ENCODE peak calls at places on chromosomes 1 and 21, in nine cellular contexts. I, B, O, D, S, V, G, J and N are unnamed samples.
A peak's percentile ranks its signal among the peaks of the same experiment; 100 is the strongest.

GRCh38 chr1:151710187-151710586 is 6.4 kb downstream of the CELF3 start:
- DNase-seq in D (no peak), J (no peak), V (no peak), S (peak; percentile 37), B (peak; percentile 48), I (peak; percentile 65), O (peak; percentile 94), G (no peak), N (no peak)

GRCh38 chr1:204924013-204924759 is 53.5 kb downstream of the NFASC start:
- DNase-seq in G (no peak), V (no peak), J (no peak), D (no peak), S (no peak), O (no peak), B (peak; percentile 32), I (no peak), N (no peak)

GRCh38 chr1:11498956-11499824 is 20.2 kb downstream of the DISP3 start:
- DNase-seq in I (no peak), D (no peak), G (no peak), B (no peak), J (no peak), S (no peak), O (no peak), V (no peak), N (no peak)

GRCh38 chr1:22804333-22804906 is 93.8 kb downstream of the EPHB2 start:
- DNase-seq in S (no peak), B (peak; percentile 56), J (no peak), D (no peak), G (no peak), I (no peak), V (no peak), O (no peak), N (no peak)

GRCh38 chr1:45001011-45001481 is 10.1 kb downstream of the HECTD3 start:
- DNase-seq in D (no peak), O (no peak), I (peak; percentile 52), V (no peak), J (no peak), G (peak; percentile 58), B (no peak), S (no peak), N (no peak)

GRCh38 chr1:202643397-202644218 is 66.6 kb downstream of the SYT2 start:
- DNase-seq in B (no peak), G (no peak), I (no peak), S (no peak), D (no peak), O (peak; percentile 70), V (peak; percentile 17), J (peak; percentile 47), N (no peak)

GRCh38 chr1:75712306-75712705 is 12.2 kb upstream of the ACADM start:
- DNase-seq in O (no peak), I (no peak), V (no peak), G (no peak), J (no peak), D (no peak), S (no peak), B (no peak), N (no peak)

GRCh38 chr21:37101384-37101783 is 28.3 kb downstream of the TTC3 start:
- DNase-seq in G (no peak), O (no peak), S (no peak), I (no peak), J (no peak), B (no peak), D (no peak), V (no peak), N (no peak)

GRCh38 chr1:12454406-12455391 is 163.3 kb downstream of the DHRS3 start:
- DNase-seq in S (no peak), D (no peak), G (peak; percentile 57), O (no peak), J (peak; percentile 80), B (peak; percentile 94), V (no peak), I (no peak), N (no peak)

DNA sequence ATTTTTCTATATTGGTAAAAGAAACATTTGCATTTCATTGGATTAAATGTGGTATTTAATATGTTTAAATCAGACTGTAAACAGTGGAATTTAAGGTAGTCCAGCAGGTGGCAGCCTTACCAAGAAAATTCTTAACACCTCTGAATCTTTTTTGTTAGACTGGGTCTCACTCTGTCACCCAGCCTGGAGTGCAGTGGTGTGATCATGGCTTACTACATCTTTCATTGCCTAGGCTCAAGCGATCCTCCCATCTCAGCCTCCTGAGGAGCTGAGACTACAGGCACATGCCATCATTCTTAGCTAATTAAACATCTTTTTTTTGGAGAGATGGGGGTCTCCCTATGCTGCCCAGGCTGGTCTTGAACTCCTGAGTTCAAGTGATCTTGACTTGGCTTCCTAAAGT is 98.8 kb downstream of the RABGAP1L start:
- DNase-seq in G (no peak), B (peak; percentile 6), I (peak; percentile 37), J (no peak), V (peak; percentile 33), O (peak; percentile 36), D (peak; percentile 31), S (no peak), N (no peak)
- TF ChIP-seq CTCF in G (no peak), B (peak; percentile 50), I (peak; percentile 35), J (peak; percentile 50), V (peak; percentile 50), O (peak; percentile 77), D (peak; percentile 67), S (peak; percentile 37), N (peak; percentile 64)

GRCh38 chr1:109780982-109781381 is 17.3 kb upstream of the EPS8L3 start:
- DNase-seq in V (no peak), J (no peak), S (no peak), D (no peak), I (no peak), G (no peak), B (no peak), O (no peak), N (no peak)

GRCh38 chr1:109783436-109783835 is 19.7 kb upstream of the EPS8L3 start:
- DNase-seq in I (no peak), G (peak; percentile 67), O (no peak), B (peak; percentile 81), V (no peak), D (no peak), S (no peak), J (peak; percentile 48), N (peak; percentile 11)

GRCh38 chr1:109782927-109783326 is 19.2 kb upstream of the EPS8L3 start:
- DNase-seq in V (no peak), O (no peak), D (no peak), J (peak; percentile 22), G (no peak), I (no peak), S (no peak), B (no peak), N (no peak)

GRCh38 chr1:109781807-109782206 is 18.1 kb upstream of the EPS8L3 start:
- DNase-seq in G (no peak), O (no peak), V (no peak), J (no peak), S (no peak), B (no peak), I (no peak), D (no peak), N (no peak)

DNA sequence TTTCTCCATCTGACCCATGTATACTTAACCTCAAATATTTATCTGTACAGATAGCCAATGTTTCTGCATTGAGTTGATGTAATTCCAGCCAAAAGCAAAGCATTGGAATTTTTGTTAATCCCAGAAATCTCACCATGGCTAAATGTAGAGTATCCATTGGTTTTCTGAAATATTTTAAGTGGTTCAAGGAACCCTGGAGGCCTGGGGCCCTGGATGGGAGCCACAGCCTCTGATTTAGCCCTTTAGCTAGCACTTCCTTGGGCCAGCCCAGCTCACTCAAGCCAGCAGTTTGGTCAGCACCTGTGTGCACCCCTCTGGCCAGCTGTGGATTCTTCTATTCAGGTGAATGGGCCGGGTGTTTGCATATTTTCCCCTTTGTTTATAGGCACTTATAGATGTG is 18.8 kb upstream of the EPS8L3 start:
- DNase-seq in I (no peak), V (no peak), G (no peak), D (no peak), S (no peak), J (peak; percentile 31), B (peak; percentile 69), O (no peak), N (peak; percentile 4)
- H3K27ac ChIP-seq in I (no peak overlapping the region), V (peak overlapping the region; percentile 33), G (peak overlapping the region; percentile 70), D (no peak overlapping the region), S (no peak overlapping the region), J (no peak overlapping the region), B (no peak overlapping the region), O (no peak overlapping the region), N (no peak overlapping the region)

GRCh38 chr1:93735722-93736121 is 54.1 kb upstream of the BCAR3 start:
- DNase-seq in D (no peak), S (no peak), V (no peak), G (no peak), O (no peak), B (peak; percentile 93), J (no peak), I (no peak), N (no peak)
- TF ChIP-seq CTCF in D (no peak), S (no peak), V (no peak), G (no peak), O (peak; percentile 57), B (peak; percentile 59), J (no peak), I (no peak), N (no peak)

GRCh38 chr1:182603646-182604127 is 502 bp downstream of the RGS16 start:
- DNase-seq in B (no peak), I (no peak), G (no peak), S (no peak), J (no peak), D (no peak), O (peak; percentile 61), V (peak; percentile 22), N (no peak)

GRCh38 chr1:182601926-182602325 is 2.3 kb downstream of the RGS16 start:
- DNase-seq in S (no peak), J (no peak), I (no peak), V (no peak), D (no peak), O (no peak), G (no peak), B (no peak), N (no peak)

GRCh38 chr1:182601416-182601786 is 2.8 kb downstream of the RGS16 start:
- DNase-seq in I (peak; percentile 83), J (peak; percentile 75), O (peak; percentile 81), S (peak; percentile 70), D (peak; percentile 78), B (peak; percentile 50), G (peak; percentile 51), V (peak; percentile 61), N (peak; percentile 45)

GRCh38 chr1:182604128-182604834 is at the start of gene RGS16:
- DNase-seq in O (peak; percentile 98), I (peak; percentile 94), B (peak; percentile 62), J (peak; percentile 96), V (peak; percentile 96), G (peak; percentile 82), D (peak; percentile 95), S (peak; percentile 90), N (peak; percentile 97)

DNA sequence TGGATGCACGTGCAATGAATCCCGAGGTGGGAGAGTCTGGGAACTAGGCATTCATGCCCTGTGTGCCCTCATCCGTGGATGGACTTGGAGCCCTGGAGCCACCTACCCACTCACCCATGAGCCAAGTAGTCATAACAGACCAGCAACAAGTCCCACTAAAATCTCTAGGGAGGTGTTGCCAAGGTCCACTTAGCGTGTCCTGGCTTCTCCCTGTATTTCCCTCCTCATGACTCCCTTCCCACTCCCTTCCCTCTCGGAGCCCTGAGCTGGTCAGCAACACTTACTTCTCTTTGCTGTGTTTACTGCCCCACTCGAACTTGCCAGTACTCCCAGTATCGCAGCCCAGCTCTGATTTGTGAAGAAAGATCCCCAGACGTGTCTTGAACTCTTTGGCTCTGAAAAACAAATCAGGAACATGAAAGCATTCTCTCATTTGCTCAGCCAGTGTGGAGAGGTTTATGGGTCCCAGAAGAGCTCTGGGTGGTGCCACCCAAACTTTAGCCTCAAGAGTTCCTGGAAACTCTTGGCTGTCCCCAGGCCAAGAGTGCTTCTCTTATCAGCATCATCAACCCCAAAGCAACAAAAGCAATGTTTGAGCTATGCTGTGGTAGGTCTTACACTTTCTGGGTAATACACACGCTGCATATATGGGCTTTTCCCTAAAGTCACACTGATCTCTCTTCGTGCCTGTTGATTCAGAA is 1.1 kb downstream of the RGS16 start:
- DNase-seq in G (no peak), B (no peak), I (no peak), V (no peak), S (no peak), O (no peak), D (no peak), J (no peak), N (no peak)
- H3K27ac ChIP-seq in G (peak overlapping the region; percentile 69), B (no peak overlapping the region), I (no peak overlapping the region), V (peak overlapping the region; percentile 36), S (no peak overlapping the region), O (no peak overlapping the region), D (peak overlapping the region; percentile 57), J (peak overlapping the region; percentile 74), N (peak overlapping the region; percentile 69)